ENCODE peak calls at places on chromosomes 12 and 14, in five cellular contexts. P is GM19239, L is globus pallidus, Y is NCI-H1694 treated with DMSO at 0.1 percent for 48 hours, X is progenitor cell of endocrine pancreas. S is an unnamed sample.

GRCh38 chr14:101060171-101060601 is 156.7 kb upstream of the RTL1 start:
- DNase-seq in Y (no peak), P (no peak), L (no peak), X (no peak), S (no peak)

GRCh38 chr12:51980051-51980808 is 26.5 kb upstream of the TAMALIN start:
- DNase-seq in L (peak), X (peak), P (peak), Y (peak), S (peak)

GRCh38 chr14:67538501-67538900 is 5.4 kb downstream of the PLEKHH1 start:
- DNase-seq in Y (no peak), L (no peak), P (no peak), X (no peak), S (peak)

GRCh38 chr14:56414231-56414630 is 165.4 kb upstream of the TMEM260 start:
- DNase-seq in L (peak), Y (no peak), P (no peak), X (no peak), S (no peak)

GRCh38 chr12:75548879-75549278 is 37.5 kb upstream of the KRR1 start:
- DNase-seq in P (no peak), Y (no peak), L (no peak), X (no peak), S (no peak)

GRCh38 chr14:88785911-88786310 is 6.8 kb downstream of the EML5 start:
- DNase-seq in Y (no peak), P (no peak), X (no peak), L (no peak), S (no peak)

GRCh38 chr12:64806593-64806992 is 17.9 kb upstream of the TBC1D30 start:
- DNase-seq in P (no peak), Y (peak), L (no peak), X (no peak), S (no peak)

GRCh38 chr14:23695220-23695999 is 59.2 kb downstream of the DHRS2 start:
- DNase-seq in Y (no peak), P (no peak), X (no peak), L (peak), S (peak)

GRCh38 chr12:52082988-52083637 is 3.6 kb downstream of the SMIM41 start:
- DNase-seq in L (no peak), X (peak), P (peak), Y (peak), S (peak)

GRCh38 chr14:72377016-72377415 is 444.8 kb downstream of the RGS6 start:
- DNase-seq in L (no peak), Y (no peak), P (no peak), X (no peak), S (no peak)

GRCh38 chr12:20305470-20305869 is 62.9 kb upstream of the PDE3A start:
- DNase-seq in P (no peak), X (no peak), Y (no peak), L (no peak), S (no peak)

GRCh38 chr12:118327381-118327780 is 45.3 kb downstream of the TAOK3 start:
- DNase-seq in Y (no peak), L (no peak), X (no peak), P (no peak), S (no peak)

GRCh38 chr14:50607181-50607580 is 47.2 kb downstream of the ATL1 start:
- DNase-seq in L (no peak), P (no peak), X (no peak), Y (no peak), S (no peak)

GRCh38 chr12:4274396-4274959 is 916 bp downstream of the CCND2 start:
- DNase-seq in L (peak), X (no peak), Y (no peak), P (no peak), S (no peak)

GRCh38 chr14:72350215-72350614 is 418.0 kb downstream of the RGS6 start:
- DNase-seq in L (no peak), P (no peak), X (no peak), Y (no peak), S (no peak)

GRCh38 chr12:99043319-99043914 is 398.3 kb downstream of the APAF1 start:
- DNase-seq in Y (peak), L (peak), X (peak), P (peak), S (peak)

GRCh38 chr12:26976687-26977086 is 37.5 kb downstream of the TM7SF3 start:
- DNase-seq in L (peak), P (no peak), Y (no peak), X (no peak), S (no peak)